ENCODE peak calls at places on chromosome 4, in six cellular contexts. One of them, this sample, is unnamed.

GRCh38 chr4:147182041-147182440 is 236.4 kb upstream of the TTC29 start:
- DNase-seq in naive thymus-derived CD8-positive, alpha-beta T cell: no peak
- DNase-seq in activated T-helper 1 cell treated with anti-CD3 and anti-CD28 coated beads, Interleukin-2, amount 50 U/mL, for 16 hours: no peak
- DNase-seq in hippocampal formation: no peak
- DNase-seq in central memory CD4-positive, alpha-beta T cell: no peak
- DNase-seq in stimulated activated CD4-positive, alpha-beta T cell treated with anti-CD3 and anti-CD28 coated beads, Interleukin-15, amount 100 ng/mL, for 1 hour: no peak
- DNase-seq in this sample: no peak

GRCh38 chr4:1058997-1059665 is 47.7 kb downstream of the FGFRL1 start:
- DNase-seq in central memory CD4-positive, alpha-beta T cell: no peak
- DNase-seq in activated T-helper 1 cell treated with anti-CD3 and anti-CD28 coated beads, Interleukin-2, amount 50 U/mL, for 16 hours: no peak
- DNase-seq in naive thymus-derived CD8-positive, alpha-beta T cell: no peak
- DNase-seq in hippocampal formation: no peak
- DNase-seq in stimulated activated CD4-positive, alpha-beta T cell treated with anti-CD3 and anti-CD28 coated beads, Interleukin-15, amount 100 ng/mL, for 1 hour: no peak
- DNase-seq in this sample: no peak

GRCh38 chr4:119498520-119498919 is 130.1 kb downstream of the PDE5A start:
- DNase-seq in naive thymus-derived CD8-positive, alpha-beta T cell: no peak
- DNase-seq in stimulated activated CD4-positive, alpha-beta T cell treated with anti-CD3 and anti-CD28 coated beads, Interleukin-15, amount 100 ng/mL, for 1 hour: no peak
- DNase-seq in hippocampal formation: peak; percentile 15
- DNase-seq in central memory CD4-positive, alpha-beta T cell: no peak
- DNase-seq in activated T-helper 1 cell treated with anti-CD3 and anti-CD28 coated beads, Interleukin-2, amount 50 U/mL, for 16 hours: no peak
- DNase-seq in this sample: no peak

GRCh38 chr4:167602157-167602556 is 367.9 kb upstream of the SPOCK3 start:
- DNase-seq in hippocampal formation: no peak
- DNase-seq in activated T-helper 1 cell treated with anti-CD3 and anti-CD28 coated beads, Interleukin-2, amount 50 U/mL, for 16 hours: no peak
- DNase-seq in central memory CD4-positive, alpha-beta T cell: no peak
- DNase-seq in naive thymus-derived CD8-positive, alpha-beta T cell: no peak
- DNase-seq in stimulated activated CD4-positive, alpha-beta T cell treated with anti-CD3 and anti-CD28 coated beads, Interleukin-15, amount 100 ng/mL, for 1 hour: no peak
- DNase-seq in this sample: no peak

GRCh38 chr4:129344058-129344457 is 248.1 kb downstream of the C4orf33 start:
- DNase-seq in central memory CD4-positive, alpha-beta T cell: no peak
- DNase-seq in activated T-helper 1 cell treated with anti-CD3 and anti-CD28 coated beads, Interleukin-2, amount 50 U/mL, for 16 hours: no peak
- DNase-seq in naive thymus-derived CD8-positive, alpha-beta T cell: no peak
- DNase-seq in hippocampal formation: peak; percentile 11
- DNase-seq in stimulated activated CD4-positive, alpha-beta T cell treated with anti-CD3 and anti-CD28 coated beads, Interleukin-15, amount 100 ng/mL, for 1 hour: no peak
- DNase-seq in this sample: peak; percentile 67

GRCh38 chr4:129092636-129093172 is 635 bp downstream of the SCLT1 start:
- DNase-seq in hippocampal formation: peak; percentile 35
- DNase-seq in stimulated activated CD4-positive, alpha-beta T cell treated with anti-CD3 and anti-CD28 coated beads, Interleukin-15, amount 100 ng/mL, for 1 hour: no peak
- DNase-seq in naive thymus-derived CD8-positive, alpha-beta T cell: no peak
- DNase-seq in central memory CD4-positive, alpha-beta T cell: no peak
- DNase-seq in activated T-helper 1 cell treated with anti-CD3 and anti-CD28 coated beads, Interleukin-2, amount 50 U/mL, for 16 hours: no peak
- DNase-seq in this sample: no peak

GRCh38 chr4:54513231-54513630 is 144.5 kb upstream of the KIT start:
- DNase-seq in stimulated activated CD4-positive, alpha-beta T cell treated with anti-CD3 and anti-CD28 coated beads, Interleukin-15, amount 100 ng/mL, for 1 hour: no peak
- DNase-seq in central memory CD4-positive, alpha-beta T cell: no peak
- DNase-seq in activated T-helper 1 cell treated with anti-CD3 and anti-CD28 coated beads, Interleukin-2, amount 50 U/mL, for 16 hours: no peak
- DNase-seq in hippocampal formation: no peak
- DNase-seq in naive thymus-derived CD8-positive, alpha-beta T cell: no peak
- DNase-seq in this sample: no peak

GRCh38 chr4:36243355-36244256 is 708 bp downstream of the ARAP2 start:
- DNase-seq in naive thymus-derived CD8-positive, alpha-beta T cell: peak; percentile 29
- DNase-seq in hippocampal formation: peak; percentile 58
- DNase-seq in central memory CD4-positive, alpha-beta T cell: no peak
- DNase-seq in stimulated activated CD4-positive, alpha-beta T cell treated with anti-CD3 and anti-CD28 coated beads, Interleukin-15, amount 100 ng/mL, for 1 hour: peak; percentile 33
- DNase-seq in activated T-helper 1 cell treated with anti-CD3 and anti-CD28 coated beads, Interleukin-2, amount 50 U/mL, for 16 hours: no peak
- DNase-seq in this sample: peak; percentile 68

GRCh38 chr4:106624674-106625073 is 256.1 kb upstream of the GIMD1 start:
- DNase-seq in activated T-helper 1 cell treated with anti-CD3 and anti-CD28 coated beads, Interleukin-2, amount 50 U/mL, for 16 hours: no peak
- DNase-seq in naive thymus-derived CD8-positive, alpha-beta T cell: no peak
- DNase-seq in hippocampal formation: no peak
- DNase-seq in stimulated activated CD4-positive, alpha-beta T cell treated with anti-CD3 and anti-CD28 coated beads, Interleukin-15, amount 100 ng/mL, for 1 hour: no peak
- DNase-seq in central memory CD4-positive, alpha-beta T cell: no peak
- DNase-seq in this sample: no peak

GRCh38 chr4:30754021-30754420 is 33.9 kb downstream of the PCDH7 start:
- DNase-seq in stimulated activated CD4-positive, alpha-beta T cell treated with anti-CD3 and anti-CD28 coated beads, Interleukin-15, amount 100 ng/mL, for 1 hour: no peak
- DNase-seq in hippocampal formation: no peak
- DNase-seq in central memory CD4-positive, alpha-beta T cell: no peak
- DNase-seq in naive thymus-derived CD8-positive, alpha-beta T cell: no peak
- DNase-seq in activated T-helper 1 cell treated with anti-CD3 and anti-CD28 coated beads, Interleukin-2, amount 50 U/mL, for 16 hours: no peak
- DNase-seq in this sample: no peak

GRCh38 chr4:102758241-102758871 is 2.4 kb downstream of the MANBA start:
- DNase-seq in stimulated activated CD4-positive, alpha-beta T cell treated with anti-CD3 and anti-CD28 coated beads, Interleukin-15, amount 100 ng/mL, for 1 hour: no peak
- DNase-seq in hippocampal formation: no peak
- DNase-seq in activated T-helper 1 cell treated with anti-CD3 and anti-CD28 coated beads, Interleukin-2, amount 50 U/mL, for 16 hours: no peak
- DNase-seq in central memory CD4-positive, alpha-beta T cell: no peak
- DNase-seq in naive thymus-derived CD8-positive, alpha-beta T cell: no peak
- DNase-seq in this sample: no peak

GRCh38 chr4:15521442-15522039 is 51.9 kb downstream of the CC2D2A start:
- DNase-seq in central memory CD4-positive, alpha-beta T cell: no peak
- DNase-seq in naive thymus-derived CD8-positive, alpha-beta T cell: no peak
- DNase-seq in activated T-helper 1 cell treated with anti-CD3 and anti-CD28 coated beads, Interleukin-2, amount 50 U/mL, for 16 hours: no peak
- DNase-seq in stimulated activated CD4-positive, alpha-beta T cell treated with anti-CD3 and anti-CD28 coated beads, Interleukin-15, amount 100 ng/mL, for 1 hour: no peak
- DNase-seq in hippocampal formation: no peak
- DNase-seq in this sample: no peak

GRCh38 chr4:128590773-128591172 is 218.7 kb upstream of the JADE1 start:
- DNase-seq in activated T-helper 1 cell treated with anti-CD3 and anti-CD28 coated beads, Interleukin-2, amount 50 U/mL, for 16 hours: no peak
- DNase-seq in stimulated activated CD4-positive, alpha-beta T cell treated with anti-CD3 and anti-CD28 coated beads, Interleukin-15, amount 100 ng/mL, for 1 hour: no peak
- DNase-seq in hippocampal formation: no peak
- DNase-seq in central memory CD4-positive, alpha-beta T cell: no peak
- DNase-seq in naive thymus-derived CD8-positive, alpha-beta T cell: no peak
- DNase-seq in this sample: no peak

GRCh38 chr4:140755811-140756291 is 334 bp downstream of the TBC1D9 start:
- DNase-seq in central memory CD4-positive, alpha-beta T cell: no peak
- DNase-seq in stimulated activated CD4-positive, alpha-beta T cell treated with anti-CD3 and anti-CD28 coated beads, Interleukin-15, amount 100 ng/mL, for 1 hour: no peak
- DNase-seq in naive thymus-derived CD8-positive, alpha-beta T cell: no peak
- DNase-seq in hippocampal formation: no peak
- DNase-seq in activated T-helper 1 cell treated with anti-CD3 and anti-CD28 coated beads, Interleukin-2, amount 50 U/mL, for 16 hours: no peak
- DNase-seq in this sample: peak; percentile 47

GRCh38 chr4:6404611-6405416 is 67.6 kb downstream of the PPP2R2C start:
- DNase-seq in naive thymus-derived CD8-positive, alpha-beta T cell: no peak
- DNase-seq in hippocampal formation: no peak
- DNase-seq in activated T-helper 1 cell treated with anti-CD3 and anti-CD28 coated beads, Interleukin-2, amount 50 U/mL, for 16 hours: no peak
- DNase-seq in central memory CD4-positive, alpha-beta T cell: no peak
- DNase-seq in stimulated activated CD4-positive, alpha-beta T cell treated with anti-CD3 and anti-CD28 coated beads, Interleukin-15, amount 100 ng/mL, for 1 hour: no peak
- DNase-seq in this sample: peak; percentile 4

GRCh38 chr4:181536753-181537434 is 706.3 kb upstream of the TENM3 start:
- DNase-seq in stimulated activated CD4-positive, alpha-beta T cell treated with anti-CD3 and anti-CD28 coated beads, Interleukin-15, amount 100 ng/mL, for 1 hour: no peak
- DNase-seq in activated T-helper 1 cell treated with anti-CD3 and anti-CD28 coated beads, Interleukin-2, amount 50 U/mL, for 16 hours: no peak
- DNase-seq in central memory CD4-positive, alpha-beta T cell: no peak
- DNase-seq in naive thymus-derived CD8-positive, alpha-beta T cell: no peak
- DNase-seq in hippocampal formation: no peak
- DNase-seq in this sample: no peak

GRCh38 chr4:157080605-157081004 is 4.7 kb downstream of the GLRB start:
- DNase-seq in naive thymus-derived CD8-positive, alpha-beta T cell: no peak
- DNase-seq in hippocampal formation: no peak
- DNase-seq in activated T-helper 1 cell treated with anti-CD3 and anti-CD28 coated beads, Interleukin-2, amount 50 U/mL, for 16 hours: no peak
- DNase-seq in stimulated activated CD4-positive, alpha-beta T cell treated with anti-CD3 and anti-CD28 coated beads, Interleukin-15, amount 100 ng/mL, for 1 hour: no peak
- DNase-seq in central memory CD4-positive, alpha-beta T cell: no peak
- DNase-seq in this sample: no peak

GRCh38 chr4:929970-930625 is 2.0 kb downstream of the GAK start:
- DNase-seq in stimulated activated CD4-positive, alpha-beta T cell treated with anti-CD3 and anti-CD28 coated beads, Interleukin-15, amount 100 ng/mL, for 1 hour: no peak
- DNase-seq in central memory CD4-positive, alpha-beta T cell: no peak
- DNase-seq in naive thymus-derived CD8-positive, alpha-beta T cell: no peak
- DNase-seq in activated T-helper 1 cell treated with anti-CD3 and anti-CD28 coated beads, Interleukin-2, amount 50 U/mL, for 16 hours: no peak
- DNase-seq in hippocampal formation: no peak
- DNase-seq in this sample: peak; percentile 35

GRCh38 chr4:32929738-32930688 is 2209.8 kb downstream of the PCDH7 start:
- DNase-seq in activated T-helper 1 cell treated with anti-CD3 and anti-CD28 coated beads, Interleukin-2, amount 50 U/mL, for 16 hours: no peak
- DNase-seq in stimulated activated CD4-positive, alpha-beta T cell treated with anti-CD3 and anti-CD28 coated beads, Interleukin-15, amount 100 ng/mL, for 1 hour: no peak
- DNase-seq in hippocampal formation: no peak
- DNase-seq in central memory CD4-positive, alpha-beta T cell: no peak
- DNase-seq in naive thymus-derived CD8-positive, alpha-beta T cell: no peak
- DNase-seq in this sample: no peak

GRCh38 chr4:141056473-141056872 is 76.8 kb downstream of the RNF150 start:
- DNase-seq in stimulated activated CD4-positive, alpha-beta T cell treated with anti-CD3 and anti-CD28 coated beads, Interleukin-15, amount 100 ng/mL, for 1 hour: no peak
- DNase-seq in central memory CD4-positive, alpha-beta T cell: no peak
- DNase-seq in hippocampal formation: no peak
- DNase-seq in naive thymus-derived CD8-positive, alpha-beta T cell: no peak
- DNase-seq in activated T-helper 1 cell treated with anti-CD3 and anti-CD28 coated beads, Interleukin-2, amount 50 U/mL, for 16 hours: no peak
- DNase-seq in this sample: no peak

GRCh38 chr4:37675587-37676290 is 10.4 kb downstream of the RELL1 start:
- DNase-seq in stimulated activated CD4-positive, alpha-beta T cell treated with anti-CD3 and anti-CD28 coated beads, Interleukin-15, amount 100 ng/mL, for 1 hour: no peak
- DNase-seq in naive thymus-derived CD8-positive, alpha-beta T cell: no peak
- DNase-seq in central memory CD4-positive, alpha-beta T cell: no peak
- DNase-seq in hippocampal formation: no peak
- DNase-seq in activated T-helper 1 cell treated with anti-CD3 and anti-CD28 coated beads, Interleukin-2, amount 50 U/mL, for 16 hours: no peak
- DNase-seq in this sample: peak; percentile 39

GRCh38 chr4:88981571-88981970 is 75.4 kb downstream of the FAM13A start:
- DNase-seq in hippocampal formation: no peak
- DNase-seq in central memory CD4-positive, alpha-beta T cell: no peak
- DNase-seq in activated T-helper 1 cell treated with anti-CD3 and anti-CD28 coated beads, Interleukin-2, amount 50 U/mL, for 16 hours: no peak
- DNase-seq in naive thymus-derived CD8-positive, alpha-beta T cell: no peak
- DNase-seq in stimulated activated CD4-positive, alpha-beta T cell treated with anti-CD3 and anti-CD28 coated beads, Interleukin-15, amount 100 ng/mL, for 1 hour: no peak
- DNase-seq in this sample: no peak

GRCh38 chr4:79623125-79623905 is 215.3 kb upstream of the GK2 start:
- DNase-seq in activated T-helper 1 cell treated with anti-CD3 and anti-CD28 coated beads, Interleukin-2, amount 50 U/mL, for 16 hours: no peak
- DNase-seq in stimulated activated CD4-positive, alpha-beta T cell treated with anti-CD3 and anti-CD28 coated beads, Interleukin-15, amount 100 ng/mL, for 1 hour: no peak
- DNase-seq in hippocampal formation: no peak
- DNase-seq in central memory CD4-positive, alpha-beta T cell: no peak
- DNase-seq in naive thymus-derived CD8-positive, alpha-beta T cell: no peak
- DNase-seq in this sample: no peak

GRCh38 chr4:114383721-114384120 is 214.9 kb upstream of the UGT8 start:
- DNase-seq in activated T-helper 1 cell treated with anti-CD3 and anti-CD28 coated beads, Interleukin-2, amount 50 U/mL, for 16 hours: no peak
- DNase-seq in naive thymus-derived CD8-positive, alpha-beta T cell: no peak
- DNase-seq in stimulated activated CD4-positive, alpha-beta T cell treated with anti-CD3 and anti-CD28 coated beads, Interleukin-15, amount 100 ng/mL, for 1 hour: no peak
- DNase-seq in hippocampal formation: no peak
- DNase-seq in central memory CD4-positive, alpha-beta T cell: no peak
- DNase-seq in this sample: no peak

GRCh38 chr4:184347251-184348239 is 126.8 kb downstream of the IRF2 start:
- DNase-seq in central memory CD4-positive, alpha-beta T cell: no peak
- DNase-seq in naive thymus-derived CD8-positive, alpha-beta T cell: no peak
- DNase-seq in hippocampal formation: no peak
- DNase-seq in activated T-helper 1 cell treated with anti-CD3 and anti-CD28 coated beads, Interleukin-2, amount 50 U/mL, for 16 hours: no peak
- DNase-seq in stimulated activated CD4-positive, alpha-beta T cell treated with anti-CD3 and anti-CD28 coated beads, Interleukin-15, amount 100 ng/mL, for 1 hour: no peak
- DNase-seq in this sample: peak; percentile 73

GRCh38 chr4:139861471-139861870 is 195.9 kb downstream of the MGST2 start:
- DNase-seq in hippocampal formation: no peak
- DNase-seq in activated T-helper 1 cell treated with anti-CD3 and anti-CD28 coated beads, Interleukin-2, amount 50 U/mL, for 16 hours: no peak
- DNase-seq in naive thymus-derived CD8-positive, alpha-beta T cell: no peak
- DNase-seq in stimulated activated CD4-positive, alpha-beta T cell treated with anti-CD3 and anti-CD28 coated beads, Interleukin-15, amount 100 ng/mL, for 1 hour: no peak
- DNase-seq in central memory CD4-positive, alpha-beta T cell: no peak
- DNase-seq in this sample: no peak

GRCh38 chr4:87589531-87589930 is 18.8 kb upstream of the DSPP start:
- DNase-seq in naive thymus-derived CD8-positive, alpha-beta T cell: no peak
- DNase-seq in hippocampal formation: no peak
- DNase-seq in stimulated activated CD4-positive, alpha-beta T cell treated with anti-CD3 and anti-CD28 coated beads, Interleukin-15, amount 100 ng/mL, for 1 hour: no peak
- DNase-seq in central memory CD4-positive, alpha-beta T cell: no peak
- DNase-seq in activated T-helper 1 cell treated with anti-CD3 and anti-CD28 coated beads, Interleukin-2, amount 50 U/mL, for 16 hours: no peak
- DNase-seq in this sample: no peak

GRCh38 chr4:141652161-141652778 is 15.9 kb downstream of the IL15 start:
- DNase-seq in central memory CD4-positive, alpha-beta T cell: no peak
- DNase-seq in stimulated activated CD4-positive, alpha-beta T cell treated with anti-CD3 and anti-CD28 coated beads, Interleukin-15, amount 100 ng/mL, for 1 hour: no peak
- DNase-seq in naive thymus-derived CD8-positive, alpha-beta T cell: no peak
- DNase-seq in hippocampal formation: no peak
- DNase-seq in activated T-helper 1 cell treated with anti-CD3 and anti-CD28 coated beads, Interleukin-2, amount 50 U/mL, for 16 hours: no peak
- DNase-seq in this sample: no peak

GRCh38 chr4:74583757-74584156 is 138.8 kb downstream of the AREG start:
- DNase-seq in central memory CD4-positive, alpha-beta T cell: no peak
- DNase-seq in stimulated activated CD4-positive, alpha-beta T cell treated with anti-CD3 and anti-CD28 coated beads, Interleukin-15, amount 100 ng/mL, for 1 hour: no peak
- DNase-seq in hippocampal formation: no peak
- DNase-seq in naive thymus-derived CD8-positive, alpha-beta T cell: no peak
- DNase-seq in activated T-helper 1 cell treated with anti-CD3 and anti-CD28 coated beads, Interleukin-2, amount 50 U/mL, for 16 hours: no peak
- DNase-seq in this sample: no peak

GRCh38 chr4:78971326-78971725 is 32.1 kb upstream of the PAQR3 start:
- DNase-seq in central memory CD4-positive, alpha-beta T cell: no peak
- DNase-seq in naive thymus-derived CD8-positive, alpha-beta T cell: no peak
- DNase-seq in activated T-helper 1 cell treated with anti-CD3 and anti-CD28 coated beads, Interleukin-2, amount 50 U/mL, for 16 hours: no peak
- DNase-seq in hippocampal formation: no peak
- DNase-seq in stimulated activated CD4-positive, alpha-beta T cell treated with anti-CD3 and anti-CD28 coated beads, Interleukin-15, amount 100 ng/mL, for 1 hour: no peak
- DNase-seq in this sample: no peak

GRCh38 chr4:65538571-65538970 is 131.7 kb downstream of the EPHA5 start:
- DNase-seq in naive thymus-derived CD8-positive, alpha-beta T cell: no peak
- DNase-seq in activated T-helper 1 cell treated with anti-CD3 and anti-CD28 coated beads, Interleukin-2, amount 50 U/mL, for 16 hours: no peak
- DNase-seq in central memory CD4-positive, alpha-beta T cell: no peak
- DNase-seq in hippocampal formation: no peak
- DNase-seq in stimulated activated CD4-positive, alpha-beta T cell treated with anti-CD3 and anti-CD28 coated beads, Interleukin-15, amount 100 ng/mL, for 1 hour: no peak
- DNase-seq in this sample: no peak

This sample was measured in mucosa of descending colon.